ENCODE peak calls at places on chromosomes 5 and 9, in six cellular contexts. A is A549; B is LoVo; Y is NAMALWA; T is IMR-90; R is effector CD8-positive, alpha-beta T cell. K is an unnamed sample.

GRCh38 chr5:133869675-133869978 is 98.8 kb downstream of the C5orf15 start:
- DNase-seq in A (no peak), B (no peak), Y (no peak), T (no peak), R (no peak), K (no peak)

GRCh38 chr9:118183571-118183970 is 479.4 kb downstream of the TLR4 start:
- DNase-seq in A (no peak), B (no peak), Y (no peak), T (no peak), R (no peak), K (no peak)

GRCh38 chr9:84397822-84398221 is 57.3 kb upstream of the SLC28A3 start:
- DNase-seq in A (no peak), B (no peak), Y (no peak), T (peak), R (no peak), K (peak)

GRCh38 chr5:171757853-171758535 is 27.6 kb upstream of the SMIM23 start:
- DNase-seq in A (peak), B (peak), Y (no peak), T (peak), R (no peak), K (peak)

GRCh38 chr5:20572560-20572959 is 584.6 kb upstream of the CDH18 start:
- DNase-seq in A (peak), B (no peak), Y (no peak), T (peak), R (no peak), K (peak)

GRCh38 chr5:58016892-58017291 is 443.0 kb downstream of the PLK2 start:
- DNase-seq in A (no peak), B (peak), Y (no peak), T (no peak), R (no peak), K (no peak)

GRCh38 chr5:65927497-65928340 is 1.3 kb downstream of the ERBIN start:
- DNase-seq in A (peak), B (peak), Y (peak), T (peak), R (no peak), K (peak)

GRCh38 chr5:157750320-157750719 is 6.8 kb downstream of the LSM11 start:
- DNase-seq in A (no peak), B (no peak), Y (no peak), T (peak), R (no peak), K (peak)

GRCh38 chr5:151298063-151298462 is 5.5 kb downstream of the SLC36A3 start:
- DNase-seq in A (peak), B (peak), Y (peak), T (peak), R (no peak), K (peak)

GRCh38 chr5:126383246-126383645 is 40.0 kb upstream of the GRAMD2B start:
- DNase-seq in A (no peak), B (peak), Y (no peak), T (peak), R (no peak), K (no peak)

K was measured in iris pigment epithelial cell.